ENCODE peak calls at places on chromosomes 12 and 14, in eight cellular contexts. U is body of pancreas, M is AG09309, Y is substantia nigra, Z is SW 1271, N is HS-5, Q is ecto neural progenitor cell, B is BE2C. O is an unnamed sample.

GRCh38 chr12:123660328-123660727 is 10.6 kb upstream of the TCTN2 start:
- DNase-seq in U (no peak), Y (no peak), B (no peak), Z (peak), N (peak), M (peak), Q (no peak), O (no peak)

GRCh38 chr12:45234134-45234865 is 18.4 kb downstream of the ANO6 start:
- DNase-seq in M (peak), Z (peak), U (peak), Q (peak), Y (peak), B (peak), N (peak), O (no peak)

GRCh38 chr12:114096461-114096860 is 130.3 kb upstream of the RBM19 start:
- DNase-seq in N (no peak), U (no peak), B (no peak), M (peak), Y (no peak), Z (no peak), Q (no peak), O (no peak)

GRCh38 chr12:85820117-85820516 is 16.1 kb downstream of the RASSF9 start:
- DNase-seq in Y (no peak), U (no peak), M (no peak), B (no peak), Q (no peak), N (no peak), Z (no peak), O (no peak)

GRCh38 chr12:46445551-46446235 is 73.1 kb upstream of the SLC38A2 start:
- DNase-seq in Y (no peak), U (no peak), Q (no peak), Z (no peak), B (no peak), N (no peak), M (no peak), O (no peak)

GRCh38 chr14:57617510-57617909 is 123.9 kb upstream of the CCDC198 start:
- DNase-seq in B (no peak), N (no peak), Q (no peak), Z (no peak), Y (no peak), U (no peak), M (no peak), O (no peak)

GRCh38 chr12:67431436-67432049 is 162.4 kb downstream of the CAND1 start:
- DNase-seq in U (no peak), Z (no peak), Q (no peak), Y (no peak), M (peak), B (no peak), N (peak), O (no peak)

GRCh38 chr12:104825408-104825807 is 132.7 kb downstream of the SLC41A2 start:
- DNase-seq in M (no peak), B (peak), N (no peak), U (no peak), Y (no peak), Z (no peak), Q (no peak), O (no peak)

GRCh38 chr12:70334742-70335141 is 31.3 kb upstream of the KCNMB4 start:
- DNase-seq in Z (no peak), Q (no peak), B (no peak), N (no peak), U (no peak), M (no peak), Y (no peak), O (no peak)

GRCh38 chr12:99983721-99984258 is 946 bp downstream of the ANKS1B start:
- DNase-seq in Q (peak), U (peak), N (no peak), Z (no peak), M (no peak), B (no peak), Y (no peak), O (peak)

GRCh38 chr12:29667011-29667410 is 116.7 kb downstream of the TMTC1 start:
- DNase-seq in Q (no peak), Z (no peak), M (no peak), Y (no peak), N (no peak), U (no peak), B (no peak), O (no peak)